ENCODE peak calls at places on chromosomes 1 and 21, in six cellular contexts. Y is NCI-H1105 treated with DMSO at 0.1 percent for 48 hours; X is MV-4-11; A is stimulated activated CD8-positive, alpha-beta memory T cell treated with anti-CD3 and anti-CD28 coated beads, Interleukin-7, amount 100 ng/mL, for 1 hour; P is esophagus squamous epithelium; F is non-pigmented ciliary epithelial cell. M is an unnamed sample.

GRCh38 chr1:53893999-53894636 is at the start of gene DIO1:
- DNase-seq in Y (no peak), X (no peak), A (no peak), P (no peak), F (no peak), M (no peak)

GRCh38 chr1:83901547-83902155 is 97.3 kb downstream of the TTLL7 start:
- DNase-seq in Y (no peak), X (no peak), A (no peak), P (no peak), F (peak), M (no peak)

GRCh38 chr1:27539901-27540861 is 50.2 kb upstream of the WASF2 start:
- DNase-seq in Y (no peak), X (no peak), A (no peak), P (no peak), F (no peak), M (no peak)

GRCh38 chr21:45045481-45045880 is 28.9 kb upstream of the ADARB1 start:
- DNase-seq in Y (no peak), X (no peak), A (no peak), P (no peak), F (no peak), M (no peak)

GRCh38 chr1:3433596-3434320 is 20.7 kb upstream of the ARHGEF16 start:
- DNase-seq in Y (no peak), X (no peak), A (no peak), P (no peak), F (no peak), M (no peak)

GRCh38 chr1:105865546-105865945 is 1190.9 kb upstream of the PRMT6 start:
- DNase-seq in Y (no peak), X (no peak), A (no peak), P (no peak), F (peak), M (no peak)

GRCh38 chr1:47785561-47786271 is 211.5 kb downstream of the TRABD2B start:
- DNase-seq in Y (no peak), X (no peak), A (no peak), P (no peak), F (no peak), M (no peak)

GRCh38 chr1:233613252-233614172 is at the start of gene KCNK1:
- DNase-seq in Y (peak), X (no peak), A (no peak), P (no peak), F (peak), M (peak)

GRCh38 chr1:1630965-1631792 is 794 bp upstream of the MMP23B start:
- DNase-seq in Y (no peak), X (no peak), A (no peak), P (no peak), F (no peak), M (no peak)

GRCh38 chr1:9121891-9122409 is 7.0 kb downstream of the GPR157 start:
- DNase-seq in Y (no peak), X (no peak), A (no peak), P (no peak), F (no peak), M (no peak)

GRCh38 chr1:154344977-154345837 is 19.9 kb downstream of the ATP8B2 start:
- DNase-seq in Y (no peak), X (no peak), A (peak), P (no peak), F (no peak), M (no peak)

GRCh38 chr1:229582011-229582694 is 23.6 kb upstream of the ABCB10 start:
- DNase-seq in Y (peak), X (peak), A (no peak), P (no peak), F (no peak), M (no peak)

GRCh38 chr1:202005958-202006357 is 4.4 kb upstream of the ELF3 start:
- DNase-seq in Y (no peak), X (no peak), A (no peak), P (no peak), F (no peak), M (no peak)

GRCh38 chr1:104853276-104853675 is 1103.6 kb downstream of the AMY1C start:
- DNase-seq in Y (no peak), X (no peak), A (no peak), P (no peak), F (no peak), M (no peak)

M was measured in NCI-H2227 treated with DMSO at 0.1 percent for 48 hours.